ENCODE peak calls at places on chromosomes 13 and 19, in ten cellular contexts. E, F, W, G, N, Y, P, S, Z and A are unnamed samples.

GRCh38 chr13:98535501-98536357 is 41.2 kb downstream of the STK24 start:
- DNase-seq in Y (no peak), Z (no peak), G (no peak), F (no peak), N (no peak), P (no peak), W (no peak), S (no peak), E (no peak), A (no peak)

GRCh38 chr19:4707956-4708650 is 15.5 kb downstream of the DPP9 start:
- DNase-seq in E (no peak), S (no peak), F (no peak), P (peak), W (peak), G (no peak), N (peak), Z (no peak), Y (no peak), A (no peak)

GRCh38 chr19:7351861-7352260 is 3.1 kb downstream of the ARHGEF18 start:
- DNase-seq in P (no peak), F (no peak), G (no peak), W (no peak), S (no peak), Z (no peak), Y (no peak), N (no peak), E (no peak), A (no peak)

GRCh38 chr13:23575632-23576031 is 5.4 kb downstream of the TNFRSF19 start:
- DNase-seq in W (no peak), Y (no peak), F (no peak), Z (no peak), P (no peak), G (no peak), S (no peak), E (no peak), N (no peak), A (no peak)

GRCh38 chr13:110499621-110500281 is 61.8 kb downstream of the RAB20 start:
- DNase-seq in F (no peak), Y (no peak), Z (no peak), P (no peak), W (no peak), G (no peak), E (no peak), S (no peak), N (no peak), A (no peak)

GRCh38 chr13:40146586-40147240 is 491.3 kb downstream of the COG6 start:
- DNase-seq in W (no peak), E (no peak), N (no peak), Y (no peak), P (no peak), S (peak), Z (no peak), F (no peak), G (no peak), A (no peak)

GRCh38 chr13:49517461-49517860 is 21.7 kb downstream of the PHF11 start:
- DNase-seq in N (no peak), W (no peak), S (no peak), Z (no peak), E (no peak), P (no peak), G (no peak), F (peak), Y (no peak), A (no peak)

GRCh38 chr19:1238373-1239303 is 833 bp upstream of the CBARP start:
- DNase-seq in W (no peak), G (no peak), P (no peak), Y (no peak), Z (no peak), N (no peak), E (no peak), S (no peak), F (no peak), A (no peak)

GRCh38 chr19:7216373-7216902 is 77.8 kb downstream of the INSR start:
- DNase-seq in N (no peak), S (no peak), P (no peak), E (no peak), G (no peak), Y (no peak), W (no peak), F (no peak), Z (no peak), A (no peak)

GRCh38 chr13:110869805-110870706 is 44.8 kb downstream of the ANKRD10 start:
- DNase-seq in Y (peak), N (peak), W (peak), G (peak), E (peak), S (peak), P (peak), Z (no peak), F (peak), A (no peak)

GRCh38 chr13:71395053-71395452 is 472.0 kb downstream of the DACH1 start:
- DNase-seq in S (no peak), W (no peak), P (no peak), Z (no peak), N (no peak), E (no peak), F (no peak), G (no peak), Y (no peak), A (no peak)

GRCh38 chr19:19460258-19460731 is 54.8 kb downstream of the GATAD2A start:
- DNase-seq in Y (peak), E (no peak), F (no peak), G (peak), Z (no peak), W (no peak), P (no peak), S (no peak), N (no peak), A (no peak)

GRCh38 chr19:19461306-19461670 is 54.1 kb downstream of the TSSK6 start:
- DNase-seq in G (no peak), E (no peak), P (no peak), Z (no peak), F (no peak), S (no peak), Y (no peak), W (no peak), N (no peak), A (no peak)

GRCh38 chr19:19459707-19460251 is 54.3 kb downstream of the GATAD2A start:
- DNase-seq in W (peak), Y (peak), N (peak), G (peak), F (no peak), E (no peak), P (no peak), Z (no peak), S (no peak), A (no peak)

GRCh38 chr19:19461671-19462622 is 53.4 kb downstream of the TSSK6 start:
- DNase-seq in Y (peak), N (peak), W (peak), P (no peak), S (peak), F (peak), E (no peak), G (no peak), Z (no peak), A (no peak)

GRCh38 chr19:19460761-19461265 is 54.5 kb downstream of the TSSK6 start:
- DNase-seq in N (peak), S (peak), Y (peak), Z (peak), P (peak), G (no peak), E (no peak), F (peak), W (peak), A (no peak)
- TF ChIP-seq POLR2AphosphoS5 in N (no peak), S (no peak), Y (peak), Z (no peak), P (no peak), G (no peak), E (no peak), F (no peak), W (peak), A (no peak)

GRCh38 chr19:48872884-48873475 is 759 bp downstream of the PPP1R15A start:
- DNase-seq in F (peak), W (peak), Z (peak), G (peak), E (peak), S (peak), Y (peak), P (peak), N (peak), A (peak)
- TF ChIP-seq POLR2AphosphoS5 in F (no peak), W (peak), Z (no peak), G (no peak), E (peak), S (peak), Y (peak), P (peak), N (peak), A (no peak)

GRCh38 chr19:17685451-17686026 is 2.6 kb downstream of the UNC13A start:
- DNase-seq in E (no peak), N (no peak), G (no peak), F (peak), P (no peak), Y (no peak), W (no peak), S (no peak), Z (no peak), A (no peak)

GRCh38 chr19:17686027-17686511 is 2.1 kb downstream of the UNC13A start:
- DNase-seq in Z (no peak), N (no peak), P (no peak), F (peak), W (no peak), Y (no peak), S (peak), E (no peak), G (no peak), A (no peak)

GRCh38 chr19:17687141-17687856 is 855 bp downstream of the UNC13A start:
- DNase-seq in Z (no peak), W (no peak), S (peak), G (no peak), P (no peak), F (peak), N (no peak), Y (no peak), E (no peak), A (no peak)

GRCh38 chr19:17687857-17688784 is at the start of gene UNC13A:
- DNase-seq in P (no peak), W (peak), G (peak), N (peak), Z (no peak), Y (peak), E (no peak), S (peak), F (peak), A (no peak)

GRCh38 chr19:17686592-17687042 is 1.5 kb downstream of the UNC13A start:
- DNase-seq in P (no peak), N (no peak), Z (no peak), E (peak), Y (no peak), S (peak), G (no peak), W (no peak), F (peak), A (no peak)
- TF ChIP-seq POLR2AphosphoS5 in P (no peak), N (no peak), Z (no peak), E (peak), Y (no peak), S (no peak), G (no peak), W (no peak), F (peak), A (no peak)

GRCh38 chr19:20039203-20039723 is at the start of gene ZNF682:
- DNase-seq in F (peak), W (peak), S (peak), E (no peak), P (peak), Z (peak), G (peak), Y (peak), N (peak), A (peak)

GRCh38 chr19:20044663-20045062 is 5.4 kb upstream of the ZNF682 start:
- DNase-seq in F (no peak), E (no peak), G (no peak), W (no peak), S (no peak), P (no peak), N (no peak), Z (no peak), Y (no peak), A (no peak)
- TF ChIP-seq POLR2AphosphoS5 in F (no peak), E (no peak), G (no peak), W (no peak), S (no peak), P (no peak), N (no peak), Z (no peak), Y (no peak), A (no peak)

GRCh38 chr19:28608292-28608691 is 604.7 kb downstream of the UQCRFS1 start:
- DNase-seq in W (no peak), N (no peak), F (no peak), S (no peak), Z (no peak), P (no peak), Y (no peak), E (no peak), G (no peak), A (no peak)

GRCh38 chr19:28609944-28610343 is 603.0 kb downstream of the UQCRFS1 start:
- DNase-seq in P (no peak), W (no peak), Y (no peak), S (no peak), F (no peak), Z (no peak), N (no peak), E (no peak), G (no peak), A (no peak)

GRCh38 chr19:28607066-28607583 is 605.8 kb downstream of the UQCRFS1 start:
- DNase-seq in W (no peak), P (no peak), Y (no peak), G (no peak), Z (no peak), F (no peak), N (no peak), S (no peak), E (no peak), A (no peak)

GRCh38 chr19:28610731-28611130 is 602.2 kb downstream of the UQCRFS1 start:
- DNase-seq in E (no peak), G (no peak), S (no peak), F (no peak), Z (no peak), P (no peak), N (no peak), W (no peak), Y (no peak), A (no peak)

GRCh38 chr19:28609091-28609755 is 603.7 kb downstream of the UQCRFS1 start:
- DNase-seq in F (no peak), P (no peak), E (no peak), S (no peak), N (no peak), Y (no peak), W (no peak), Z (no peak), G (no peak), A (no peak)
- TF ChIP-seq POLR2AphosphoS5 in F (no peak), P (no peak), E (no peak), S (no peak), N (no peak), Y (no peak), W (no peak), Z (no peak), G (no peak), A (no peak)

GRCh38 chr13:30418075-30418715 is 4.1 kb upstream of the UBE2L5 start:
- DNase-seq in W (no peak), G (no peak), E (no peak), N (no peak), P (no peak), S (no peak), Y (no peak), F (no peak), Z (no peak), A (no peak)

GRCh38 chr13:30422056-30422914 is at the start of gene UBE2L5:
- DNase-seq in W (peak), G (peak), P (peak), N (peak), E (peak), F (peak), S (peak), Y (peak), Z (peak), A (no peak)

GRCh38 chr13:30423891-30424290 is 1.6 kb downstream of the UBE2L5 start:
- DNase-seq in S (no peak), E (no peak), N (no peak), Z (no peak), W (no peak), F (no peak), P (no peak), G (no peak), Y (no peak), A (no peak)

GRCh38 chr13:30418886-30419459 is 3.3 kb upstream of the UBE2L5 start:
- DNase-seq in F (no peak), Y (no peak), N (no peak), Z (no peak), P (no peak), G (no peak), W (no peak), E (no peak), S (no peak), A (no peak)

GRCh38 chr13:30421093-30422055 is 919 bp upstream of the UBE2L5 start:
- DNase-seq in Z (peak), N (peak), E (no peak), F (peak), P (peak), W (peak), G (peak), S (peak), Y (peak), A (no peak)
- TF ChIP-seq POLR2AphosphoS5 in Z (no peak), N (peak), E (no peak), F (peak), P (peak), W (peak), G (peak), S (peak), Y (peak), A (peak)

GRCh38 chr13:46615888-46616531 is 63.0 kb downstream of the LRCH1 start:
- DNase-seq in F (no peak), Z (no peak), Y (no peak), W (no peak), S (no peak), G (no peak), E (no peak), P (no peak), N (no peak), A (no peak)
- TF ChIP-seq POLR2AphosphoS5 in F (no peak), Z (no peak), Y (no peak), W (no peak), S (no peak), G (no peak), E (no peak), P (no peak), N (no peak), A (no peak)